ENCODE peak calls at places on chromosomes 11 and 22, in five cellular contexts. One of them, this sample, is unnamed.

GRCh38 chr11:406796-407650 is 7.8 kb downstream of the SIGIRR start:
- DNase-seq in HCT116: peak; percentile 69
- DNase-seq in MM.1S: peak; percentile 93
- DNase-seq in coronary artery: no peak
- DNase-seq in IMR-90: peak; percentile 65
- DNase-seq in this sample: peak; percentile 95

GRCh38 chr11:27757953-27758352 is 57.7 kb upstream of the BDNF start:
- DNase-seq in HCT116: no peak
- DNase-seq in MM.1S: no peak
- DNase-seq in coronary artery: no peak
- DNase-seq in IMR-90: peak; percentile 75
- DNase-seq in this sample: no peak

GRCh38 chr22:22769434-22770279 is 118.0 kb upstream of the IGLL5 start:
- DNase-seq in HCT116: no peak
- DNase-seq in MM.1S: no peak
- DNase-seq in coronary artery: peak; percentile 14
- DNase-seq in IMR-90: no peak
- DNase-seq in this sample: no peak

GRCh38 chr22:28951969-28952521 is 68.7 kb downstream of the ZNRF3 start:
- DNase-seq in HCT116: no peak
- DNase-seq in MM.1S: no peak
- DNase-seq in coronary artery: no peak
- DNase-seq in IMR-90: peak; percentile 39
- DNase-seq in this sample: no peak

GRCh38 chr11:2234963-2235362 is 35.4 kb downstream of the ASCL2 start:
- DNase-seq in HCT116: no peak
- DNase-seq in MM.1S: no peak
- DNase-seq in coronary artery: no peak
- DNase-seq in IMR-90: no peak
- DNase-seq in this sample: no peak

GRCh38 chr11:47863189-47863892 is 15.2 kb upstream of the NUP160 start:
- DNase-seq in HCT116: no peak
- DNase-seq in MM.1S: peak; percentile 50
- DNase-seq in coronary artery: no peak
- DNase-seq in IMR-90: peak; percentile 92
- DNase-seq in this sample: no peak

GRCh38 chr22:42001127-42001526 is 2.5 kb downstream of the WBP2NL start:
- DNase-seq in HCT116: no peak
- DNase-seq in MM.1S: no peak
- DNase-seq in coronary artery: no peak
- DNase-seq in IMR-90: peak; percentile 56
- DNase-seq in this sample: no peak

GRCh38 chr22:23258826-23259170 is 78.5 kb downstream of the BCR start:
- DNase-seq in HCT116: no peak
- DNase-seq in MM.1S: no peak
- DNase-seq in coronary artery: no peak
- DNase-seq in IMR-90: no peak
- DNase-seq in this sample: no peak

GRCh38 chr11:107699371-107700348 is 12.2 kb downstream of the SLN start:
- DNase-seq in HCT116: no peak
- DNase-seq in MM.1S: no peak
- DNase-seq in coronary artery: no peak
- DNase-seq in IMR-90: no peak
- DNase-seq in this sample: no peak

GRCh38 chr22:20002661-20003060 is 14.0 kb downstream of the ARVCF start:
- DNase-seq in HCT116: no peak
- DNase-seq in MM.1S: no peak
- DNase-seq in coronary artery: no peak
- DNase-seq in IMR-90: no peak
- DNase-seq in this sample: no peak

GRCh38 chr11:16248248-16248647 is 108.1 kb downstream of the SOX6 start:
- DNase-seq in HCT116: no peak
- DNase-seq in MM.1S: no peak
- DNase-seq in coronary artery: no peak
- DNase-seq in IMR-90: no peak
- DNase-seq in this sample: no peak

GRCh38 chr22:21990449-21991308 is 8.1 kb upstream of the TOP3B start:
- DNase-seq in HCT116: no peak
- DNase-seq in MM.1S: no peak
- DNase-seq in coronary artery: no peak
- DNase-seq in IMR-90: no peak
- DNase-seq in this sample: no peak

GRCh38 chr22:42282943-42283287 is 12.5 kb upstream of the TCF20 start:
- DNase-seq in HCT116: no peak
- DNase-seq in MM.1S: no peak
- DNase-seq in coronary artery: no peak
- DNase-seq in IMR-90: no peak
- DNase-seq in this sample: no peak

GRCh38 chr11:36146437-36146836 is 142.8 kb downstream of the COMMD9 start:
- DNase-seq in HCT116: no peak
- DNase-seq in MM.1S: no peak
- DNase-seq in coronary artery: no peak
- DNase-seq in IMR-90: no peak
- DNase-seq in this sample: no peak

GRCh38 chr11:30818721-30819120 is 232.6 kb upstream of the MPPED2 start:
- DNase-seq in HCT116: no peak
- DNase-seq in MM.1S: no peak
- DNase-seq in coronary artery: no peak
- DNase-seq in IMR-90: no peak
- DNase-seq in this sample: no peak

GRCh38 chr11:119337581-119338317 is 2.9 kb downstream of the C1QTNF5 start:
- DNase-seq in HCT116: no peak
- DNase-seq in MM.1S: no peak
- DNase-seq in coronary artery: peak; percentile 74
- DNase-seq in IMR-90: peak; percentile 90
- DNase-seq in this sample: no peak

GRCh38 chr22:46583571-46583970 is 36.6 kb upstream of the GRAMD4 start:
- DNase-seq in HCT116: no peak
- DNase-seq in MM.1S: no peak
- DNase-seq in coronary artery: no peak
- DNase-seq in IMR-90: no peak
- DNase-seq in this sample: no peak

GRCh38 chr11:12642040-12642439 is 32.2 kb upstream of the TEAD1 start:
- DNase-seq in HCT116: no peak
- DNase-seq in MM.1S: no peak
- DNase-seq in coronary artery: no peak
- DNase-seq in IMR-90: peak; percentile 68
- DNase-seq in this sample: no peak

GRCh38 chr22:48045369-48045768 is 1282.9 kb downstream of the TBC1D22A start:
- DNase-seq in HCT116: no peak
- DNase-seq in MM.1S: peak; percentile 95
- DNase-seq in coronary artery: no peak
- DNase-seq in IMR-90: no peak
- DNase-seq in this sample: peak; percentile 57

GRCh38 chr22:19880786-19881569 is 26.3 kb upstream of the GNB1L start:
- DNase-seq in HCT116: peak; percentile 41
- DNase-seq in MM.1S: no peak
- DNase-seq in coronary artery: peak; percentile 71
- DNase-seq in IMR-90: peak; percentile 94
- DNase-seq in this sample: no peak

GRCh38 chr11:69644962-69645675 is 4.2 kb downstream of the CCND1 start:
- DNase-seq in HCT116: no peak
- DNase-seq in MM.1S: no peak
- DNase-seq in coronary artery: no peak
- DNase-seq in IMR-90: no peak
- DNase-seq in this sample: no peak

GRCh38 chr11:69642549-69642912 is 1.6 kb downstream of the CCND1 start:
- DNase-seq in HCT116: no peak
- DNase-seq in MM.1S: peak; percentile 32
- DNase-seq in coronary artery: peak; percentile 75
- DNase-seq in IMR-90: no peak
- DNase-seq in this sample: no peak

GRCh38 chr11:69642913-69643632 is 2.1 kb downstream of the CCND1 start:
- DNase-seq in HCT116: no peak
- DNase-seq in MM.1S: peak; percentile 83
- DNase-seq in coronary artery: peak; percentile 84
- DNase-seq in IMR-90: peak; percentile 74
- DNase-seq in this sample: peak; percentile 87

GRCh38 chr11:69644071-69644961 is 3.4 kb downstream of the CCND1 start:
- DNase-seq in HCT116: no peak
- DNase-seq in MM.1S: no peak
- DNase-seq in coronary artery: peak; percentile 81
- DNase-seq in IMR-90: peak; percentile 92
- DNase-seq in this sample: no peak

DNA sequence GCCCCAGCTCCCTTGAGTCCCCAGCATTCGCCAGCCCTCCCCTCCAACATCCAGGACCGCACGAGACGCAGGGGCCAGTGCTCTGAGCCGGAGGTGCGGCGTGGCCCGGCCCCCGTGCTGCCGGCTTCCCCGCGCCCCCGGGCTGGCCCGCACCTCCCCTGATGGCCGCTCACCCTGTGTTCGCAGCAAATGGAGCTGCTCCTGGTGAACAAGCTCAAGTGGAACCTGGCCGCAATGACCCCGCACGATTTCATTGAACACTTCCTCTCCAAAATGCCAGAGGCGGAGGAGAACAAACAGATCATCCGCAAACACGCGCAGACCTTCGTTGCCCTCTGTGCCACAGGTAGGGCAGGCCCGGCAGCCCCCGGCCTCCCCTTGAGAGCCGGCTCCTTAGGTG is 2.7 kb downstream of the CCND1 start:
- DNase-seq in HCT116: no peak
- DNase-seq in MM.1S: no peak
- DNase-seq in coronary artery: peak; percentile 71
- DNase-seq in IMR-90: no peak
- DNase-seq in this sample: no peak
- TF ChIP-seq CTCF in HCT116: no peak
- TF ChIP-seq CTCF in MM.1S: no peak
- TF ChIP-seq CTCF in coronary artery: no peak
- TF ChIP-seq CTCF in IMR-90: no peak
- TF ChIP-seq CTCF in this sample: no peak

DNA sequence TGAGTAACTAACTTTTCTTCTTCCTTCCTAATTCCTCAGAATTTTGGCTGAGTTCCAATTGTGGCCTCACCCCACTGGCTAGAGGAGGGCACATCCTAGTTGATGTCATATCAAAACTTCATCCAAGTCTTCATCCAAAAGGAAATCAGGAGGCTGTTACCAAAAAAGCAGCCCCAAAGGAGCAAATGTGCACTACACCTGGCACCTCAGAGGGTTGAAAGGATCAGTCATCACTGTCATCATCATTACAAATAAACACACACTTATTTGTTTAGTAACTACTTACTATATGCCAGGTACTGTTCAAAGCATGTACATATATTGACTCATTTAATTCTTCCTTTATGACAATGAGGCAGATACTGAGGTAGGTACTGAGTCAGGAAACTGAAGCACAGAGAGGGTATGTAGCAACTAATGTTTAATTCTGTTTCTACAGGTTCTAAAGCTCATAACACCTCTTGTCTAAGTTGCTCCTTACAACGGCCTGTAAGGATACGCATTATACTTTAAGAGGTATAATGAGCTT is 7.4 kb upstream of the PTPN5 start:
- DNase-seq in HCT116: no peak
- DNase-seq in MM.1S: no peak
- DNase-seq in coronary artery: no peak
- DNase-seq in IMR-90: no peak
- DNase-seq in this sample: no peak
- TF ChIP-seq CTCF in HCT116: no peak
- TF ChIP-seq CTCF in MM.1S: no peak
- TF ChIP-seq CTCF in coronary artery: no peak
- TF ChIP-seq CTCF in IMR-90: no peak
- TF ChIP-seq CTCF in this sample: no peak

GRCh38 chr11:61429346-61429690 is 457 bp downstream of the CPSF7 start:
- DNase-seq in HCT116: peak; percentile 15
- DNase-seq in MM.1S: peak; percentile 75
- DNase-seq in coronary artery: peak; percentile 79
- DNase-seq in IMR-90: peak; percentile 44
- DNase-seq in this sample: peak; percentile 78

GRCh38 chr11:61425367-61426131 is 4.2 kb downstream of the CPSF7 start:
- DNase-seq in HCT116: no peak
- DNase-seq in MM.1S: no peak
- DNase-seq in coronary artery: no peak
- DNase-seq in IMR-90: no peak
- DNase-seq in this sample: no peak

GRCh38 chr11:61429691-61430582 is at the start of the genes CPSF7 and SDHAF2:
- DNase-seq in HCT116: peak; percentile 84
- DNase-seq in MM.1S: peak; percentile 97
- DNase-seq in coronary artery: peak; percentile 97
- DNase-seq in IMR-90: peak; percentile 92
- DNase-seq in this sample: peak; percentile 97
- TF ChIP-seq CTCF in HCT116: no peak
- TF ChIP-seq CTCF in MM.1S: no peak
- TF ChIP-seq CTCF in coronary artery: no peak
- TF ChIP-seq CTCF in IMR-90: no peak
- TF ChIP-seq CTCF in this sample: no peak

GRCh38 chr22:43946391-43946680 is 8.9 kb upstream of the SAMM50 start:
- DNase-seq in HCT116: no peak
- DNase-seq in MM.1S: no peak
- DNase-seq in coronary artery: no peak
- DNase-seq in IMR-90: no peak
- DNase-seq in this sample: no peak
- TF ChIP-seq CTCF in HCT116: no peak
- TF ChIP-seq CTCF in MM.1S: no peak
- TF ChIP-seq CTCF in coronary artery: no peak
- TF ChIP-seq CTCF in IMR-90: no peak
- TF ChIP-seq CTCF in this sample: no peak

GRCh38 chr11:108733479-108734116 is 68.7 kb downstream of the DDX10 start:
- DNase-seq in HCT116: no peak
- DNase-seq in MM.1S: no peak
- DNase-seq in coronary artery: no peak
- DNase-seq in IMR-90: peak; percentile 62
- DNase-seq in this sample: peak; percentile 40

GRCh38 chr11:108732395-108732794 is 67.5 kb downstream of the DDX10 start:
- DNase-seq in HCT116: no peak
- DNase-seq in MM.1S: no peak
- DNase-seq in coronary artery: no peak
- DNase-seq in IMR-90: no peak
- DNase-seq in this sample: no peak

GRCh38 chr11:108734956-108735559 is 70.2 kb downstream of the DDX10 start:
- DNase-seq in HCT116: peak; percentile 8
- DNase-seq in MM.1S: peak; percentile 40
- DNase-seq in coronary artery: no peak
- DNase-seq in IMR-90: peak; percentile 19
- DNase-seq in this sample: no peak
- TF ChIP-seq CTCF in HCT116: peak; percentile 72
- TF ChIP-seq CTCF in MM.1S: peak; percentile 59
- TF ChIP-seq CTCF in coronary artery: peak; percentile 21
- TF ChIP-seq CTCF in IMR-90: peak; percentile 39
- TF ChIP-seq CTCF in this sample: peak; percentile 55

This sample was measured in GM10248.